ENCODE peak calls at places on chromosomes 12 and 14, in six cellular contexts. U, C, P, S, J and O are unnamed samples.

GRCh38 chr14:56590535-56590951 is 10.9 kb downstream of the TMEM260 start:
- DNase-seq in U (no peak), C (no peak), P (no peak), S (no peak), J (peak; percentile 42), O (no peak)

GRCh38 chr12:116551952-116552749 is 7.0 kb upstream of the MAP1LC3B2 start:
- DNase-seq in U (peak; percentile 43), C (no peak), P (no peak), S (no peak), J (no peak), O (no peak)

GRCh38 chr12:100820314-100820713 is 25.7 kb downstream of the ANO4 start:
- DNase-seq in U (no peak), C (no peak), P (no peak), S (no peak), J (no peak), O (no peak)

GRCh38 chr12:95141305-95141704 is 67.9 kb upstream of the NR2C1 start:
- DNase-seq in U (no peak), C (no peak), P (no peak), S (no peak), J (no peak), O (no peak)

GRCh38 chr14:103386632-103387329 is 1.6 kb downstream of the MARK3 start:
- DNase-seq in U (no peak), C (no peak), P (no peak), S (no peak), J (no peak), O (no peak)

GRCh38 chr14:73943083-73943482 is 6.8 kb downstream of the FAM161B start:
- DNase-seq in U (peak; percentile 67), C (no peak), P (no peak), S (no peak), J (no peak), O (no peak)

GRCh38 chr12:79317184-79317847 is 373.4 kb downstream of the PAWR start:
- DNase-seq in U (no peak), C (no peak), P (no peak), S (no peak), J (no peak), O (no peak)

GRCh38 chr12:67740706-67741105 is 92.2 kb downstream of the DYRK2 start:
- DNase-seq in U (no peak), C (no peak), P (no peak), S (no peak), J (no peak), O (no peak)

GRCh38 chr12:102917026-102917787 is at the start of gene PAH:
- DNase-seq in U (no peak), C (peak; percentile 19), P (peak; percentile 63), S (peak; percentile 17), J (peak; percentile 23), O (peak; percentile 16)

GRCh38 chr12:124588689-124589318 is 21.4 kb upstream of the NCOR2 start:
- DNase-seq in U (peak; percentile 48), C (peak; percentile 34), P (peak; percentile 75), S (no peak), J (no peak), O (no peak)

GRCh38 chr12:79988368-79988767 is 53.5 kb upstream of the PPP1R12A start:
- DNase-seq in U (no peak), C (no peak), P (no peak), S (no peak), J (no peak), O (no peak)

GRCh38 chr12:41103614-41104013 is 84.5 kb upstream of the PDZRN4 start:
- DNase-seq in U (no peak), C (no peak), P (no peak), S (no peak), J (no peak), O (no peak)

GRCh38 chr14:49853572-49854375 is 1.2 kb upstream of the NEMF start:
- DNase-seq in U (peak; percentile 71), C (peak; percentile 73), P (peak; percentile 88), S (peak; percentile 64), J (peak; percentile 37), O (no peak)

GRCh38 chr12:121240484-121241202 is 30.7 kb downstream of the P2RX4 start:
- DNase-seq in U (peak; percentile 5), C (peak; percentile 97), P (peak; percentile 96), S (peak; percentile 69), J (no peak), O (peak; percentile 50)

GRCh38 chr12:50637870-50638481 is 125.9 kb upstream of the ATF1 start:
- DNase-seq in U (no peak), C (no peak), P (no peak), S (no peak), J (no peak), O (no peak)

GRCh38 chr14:103395245-103395644 is 10.0 kb downstream of the MARK3 start:
- DNase-seq in U (no peak), C (no peak), P (no peak), S (no peak), J (no peak), O (no peak)

GRCh38 chr14:102314242-102315011 is 5.1 kb upstream of the ZNF839 start:
- DNase-seq in U (peak; percentile 59), C (peak; percentile 83), P (peak; percentile 94), S (peak; percentile 87), J (peak; percentile 68), O (no peak)

GRCh38 chr12:95788637-95789036 is 1.9 kb downstream of the NTN4 start:
- DNase-seq in U (no peak), C (no peak), P (no peak), S (no peak), J (no peak), O (no peak)